ENCODE peak calls at places on chromosomes 13 and 19, in six cellular contexts. D is sigmoid colon, R is tibial artery, S is heart right ventricle, E is thoracic aorta, Y is OCI-LY7. J is an unnamed sample.

GRCh38 chr13:67183151-67183550 is 47.0 kb downstream of the PCDH9 start:
- DNase-seq in R (no peak), E (no peak), Y (no peak), D (no peak), S (no peak), J (no peak)

GRCh38 chr19:44850641-44851109 is 4.6 kb downstream of the NECTIN2 start:
- DNase-seq in Y (no peak), S (no peak), R (no peak), D (peak; percentile 66), E (no peak), J (no peak)

GRCh38 chr13:86399572-86399971 is 600.4 kb upstream of the SLITRK6 start:
- DNase-seq in D (no peak), S (no peak), Y (no peak), R (no peak), E (no peak), J (no peak)

GRCh38 chr13:74675185-74675584 is 541.0 kb upstream of the KLF12 start:
- DNase-seq in S (no peak), E (no peak), Y (no peak), R (no peak), D (no peak), J (no peak)

GRCh38 chr19:11113140-11113708 is 24.0 kb downstream of the LDLR start:
- DNase-seq in S (no peak), R (no peak), Y (no peak), E (no peak), D (no peak), J (no peak)

GRCh38 chr13:42747399-42747873 is 33.9 kb upstream of the FAM216B start:
- DNase-seq in R (no peak), D (no peak), E (no peak), Y (no peak), S (no peak), J (no peak)

GRCh38 chr19:36139473-36140288 is at the start of gene CAPNS1:
- DNase-seq in E (peak; percentile 85), D (peak; percentile 99), S (peak; percentile 98), Y (peak; percentile 98), R (peak; percentile 96), J (peak; percentile 97)

GRCh38 chr19:17966497-17967257 is at the start of gene KCNN1:
- DNase-seq in E (no peak), Y (peak; percentile 26), R (no peak), D (no peak), S (no peak), J (no peak)

GRCh38 chr13:112606125-112607001 is 18.4 kb upstream of the TUBGCP3 start:
- DNase-seq in E (peak; percentile 68), Y (peak; percentile 74), S (peak; percentile 93), R (peak; percentile 90), D (peak; percentile 96), J (peak; percentile 95)

GRCh38 chr13:113978741-113979481 is 5.0 kb upstream of the C13orf46 start:
- DNase-seq in D (peak; percentile 53), R (no peak), Y (no peak), S (no peak), E (no peak), J (no peak)

GRCh38 chr13:27257233-27257568 is 5.8 kb downstream of the RPL21 start:
- DNase-seq in Y (no peak), R (no peak), E (no peak), S (no peak), D (no peak), J (no peak)

GRCh38 chr19:42023121-42023942 is 29.3 kb upstream of the ATP1A3 start:
- DNase-seq in E (no peak), Y (peak; percentile 48), R (no peak), D (no peak), S (no peak), J (no peak)

GRCh38 chr19:3366104-3366760 is at the start of gene NFIC:
- DNase-seq in R (peak; percentile 84), E (no peak), Y (no peak), D (peak; percentile 94), S (peak; percentile 83), J (peak; percentile 77)

GRCh38 chr19:54432144-54432738 is 16.8 kb upstream of the LENG8 start:
- DNase-seq in R (no peak), E (no peak), D (no peak), S (no peak), Y (no peak), J (no peak)

GRCh38 chr19:33724021-33724722 is 72.5 kb upstream of the KCTD15 start:
- DNase-seq in E (no peak), S (no peak), D (no peak), Y (no peak), R (no peak), J (no peak)

GRCh38 chr13:77429320-77430142 is 102.6 kb upstream of the MYCBP2 start:
- DNase-seq in Y (peak; percentile 82), R (no peak), S (no peak), D (no peak), E (no peak), J (no peak)

GRCh38 chr19:45125975-45126493 is 33.1 kb downstream of the PPP1R37 start:
- DNase-seq in S (peak; percentile 28), Y (peak; percentile 74), R (peak; percentile 25), E (no peak), D (no peak), J (no peak)

GRCh38 chr13:107865643-107866006 is 349.7 kb downstream of the LIG4 start:
- DNase-seq in S (no peak), Y (no peak), R (no peak), D (no peak), E (no peak), J (no peak)

GRCh38 chr13:107866666-107867623 is 348.4 kb downstream of the LIG4 start:
- DNase-seq in S (no peak), E (no peak), Y (no peak), D (no peak), R (no peak), J (peak; percentile 29)

GRCh38 chr13:107870400-107870799 is 344.9 kb downstream of the LIG4 start:
- DNase-seq in Y (no peak), R (no peak), E (no peak), S (no peak), D (no peak), J (no peak)

GRCh38 chr13:107866007-107866665 is 349.2 kb downstream of the LIG4 start:
- DNase-seq in R (no peak), D (no peak), Y (no peak), E (no peak), S (no peak), J (no peak)

DNA sequence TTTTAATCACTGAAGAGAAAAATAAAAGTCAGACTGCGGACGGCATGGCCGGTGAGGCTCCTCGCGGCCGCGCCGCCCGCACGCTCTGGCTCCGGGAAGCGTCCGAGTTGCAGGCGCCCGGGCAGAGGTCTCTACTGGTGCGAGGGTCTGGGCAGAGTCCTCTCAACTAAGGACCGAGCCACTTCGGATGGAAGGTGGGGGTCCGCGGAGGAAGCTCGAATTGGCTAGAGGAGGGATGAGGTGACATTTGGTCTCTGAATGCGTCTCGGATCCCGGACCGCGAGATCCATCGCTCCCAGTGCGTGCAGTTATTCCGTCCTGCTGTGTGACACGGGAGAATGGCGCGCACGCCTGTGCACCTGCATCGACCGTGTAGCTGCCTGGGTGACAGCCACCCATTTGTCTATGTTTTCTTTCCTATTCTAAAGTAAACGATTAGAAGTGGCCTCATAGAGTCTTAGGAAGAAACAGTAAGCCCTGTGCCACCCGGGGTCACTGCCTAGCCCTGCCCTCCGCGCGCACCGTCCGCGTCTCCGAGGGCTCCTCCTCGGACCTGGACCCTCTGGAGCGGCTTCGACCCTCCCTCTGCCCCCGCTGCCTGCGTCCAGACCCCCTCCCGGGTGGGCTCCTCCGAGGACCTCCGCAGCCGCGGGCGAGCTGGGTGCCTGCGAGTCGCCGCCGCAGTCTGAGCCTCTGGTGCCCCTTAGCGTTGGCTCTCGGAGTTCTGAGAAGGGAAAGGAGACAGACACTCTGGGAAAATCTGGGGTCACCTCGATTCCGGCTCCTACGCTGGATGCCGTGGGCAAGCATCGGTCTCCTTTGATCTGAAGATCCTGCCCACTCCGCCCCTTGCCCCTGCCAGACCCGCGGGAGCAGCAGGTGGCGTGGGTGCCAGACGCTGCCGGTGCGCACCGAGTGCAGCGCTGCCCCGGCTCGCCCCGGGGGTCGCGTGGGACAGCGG is 347.4 kb downstream of the LIG4 start:
- DNase-seq in D (no peak), S (no peak), R (no peak), Y (no peak), E (no peak), J (peak; percentile 72)
- H3K4me3 ChIP-seq in D (no peak overlapping the region), S (peak overlapping the region; percentile 38), R (peak overlapping the region; percentile 56), Y (no peak overlapping the region), E (peak overlapping the region; percentile 66), J (peak overlapping the region; percentile 31)

DNA sequence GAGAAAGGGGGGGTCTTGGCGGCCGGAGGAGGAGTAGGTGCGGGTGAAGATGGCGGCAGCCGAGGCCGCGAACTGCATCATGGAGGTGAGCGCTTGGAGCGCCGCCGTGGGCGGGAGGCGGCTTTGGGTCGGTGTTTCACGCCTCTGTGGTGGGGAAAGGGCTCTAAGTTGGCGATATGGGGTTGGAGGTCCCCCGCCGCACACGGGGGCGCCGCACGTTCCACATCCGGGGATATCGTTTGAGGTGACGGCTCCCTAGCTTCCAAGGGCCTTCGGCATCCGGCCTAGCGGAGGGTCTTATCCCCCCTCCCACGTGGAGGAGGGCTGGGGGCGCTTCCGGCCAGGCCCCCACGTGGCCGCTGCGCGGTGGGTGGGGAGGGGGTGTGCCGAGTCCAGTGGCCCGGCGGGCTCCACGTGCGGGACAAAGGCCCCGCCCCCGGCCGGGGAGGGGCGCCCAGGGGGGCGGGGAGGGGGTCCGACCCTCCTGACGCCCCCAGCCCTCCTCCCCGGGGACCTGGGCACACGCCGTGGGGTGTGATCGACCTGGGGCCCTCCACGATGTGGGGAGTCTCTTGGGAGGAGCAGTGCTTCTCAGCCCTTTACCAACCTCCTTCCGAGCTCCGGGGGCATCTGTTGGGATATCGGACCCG is at the start of gene PRMT1:
- DNase-seq in E (no peak), Y (peak; percentile 72), D (no peak), S (no peak), R (no peak), J (peak; percentile 57)
- H3K27ac ChIP-seq in E (peak within 1 kb of the TSS; percentile 90), Y (peak within 1 kb of the TSS; percentile 84), D (peak within 1 kb of the TSS; percentile 95), S (peak within 1 kb of the TSS; percentile 96), R (peak within 1 kb of the TSS; percentile 99), J (peak within 1 kb of the TSS; percentile 94)

DNA sequence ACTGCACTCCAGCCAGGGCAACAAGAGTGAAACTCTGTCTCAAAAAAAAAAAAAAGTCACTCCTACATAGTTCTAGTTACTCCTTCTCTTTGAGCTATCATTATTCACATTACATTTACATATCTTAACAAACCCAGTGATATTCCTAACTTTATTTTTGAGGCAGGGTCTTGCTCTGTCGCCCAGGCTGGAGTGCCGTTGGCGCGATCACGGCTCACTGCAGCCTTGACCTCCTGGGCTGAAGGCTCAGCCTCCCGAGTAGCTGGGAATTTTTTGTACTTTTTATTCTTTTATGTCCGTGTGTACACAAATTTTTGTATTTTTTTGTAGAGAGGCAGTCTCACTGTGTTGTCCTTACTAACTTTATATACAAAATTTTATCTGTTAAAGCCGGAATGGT is 587 bp upstream of the RPS15 start:
- DNase-seq in R (no peak), Y (no peak), S (no peak), E (no peak), D (no peak), J (no peak)
- H3K4me3 ChIP-seq in R (peak overlapping the region; percentile 91), Y (peak overlapping the region; percentile 96), S (peak overlapping the region; percentile 88), E (peak overlapping the region; percentile 100), D (no peak overlapping the region), J (no peak overlapping the region)

GRCh38 chr13:44219808-44220544 is 153.6 kb upstream of the SERP2 start:
- DNase-seq in D (no peak), S (no peak), Y (no peak), E (no peak), R (no peak), J (no peak)

GRCh38 chr13:44220948-44221347 is 152.7 kb upstream of the SERP2 start:
- DNase-seq in D (no peak), E (no peak), Y (no peak), R (peak; percentile 62), S (no peak), J (no peak)

GRCh38 chr13:44221657-44222056 is 152.0 kb upstream of the SERP2 start:
- DNase-seq in E (no peak), D (peak; percentile 70), S (no peak), Y (no peak), R (no peak), J (no peak)

GRCh38 chr13:44224433-44225149 is 149.0 kb upstream of the SERP2 start:
- DNase-seq in E (no peak), R (peak; percentile 74), Y (no peak), S (peak; percentile 25), D (peak; percentile 80), J (no peak)

GRCh38 chr13:44223785-44224432 is 149.7 kb upstream of the SERP2 start:
- DNase-seq in Y (no peak), E (no peak), R (peak; percentile 35), D (no peak), S (no peak), J (no peak)
- H3K27ac ChIP-seq in Y (no peak overlapping the region), E (peak overlapping the region; percentile 90), R (peak overlapping the region; percentile 89), D (peak overlapping the region; percentile 82), S (peak overlapping the region; percentile 5), J (no peak overlapping the region)